ENCODE peak calls at places on chromosomes 4 and X, in seven cellular contexts. Z, Y, T, D, W, J and K are unnamed samples.

GRCh38 chrX:129230850-129231512 is 292.3 kb downstream of the SMARCA1 start:
- DNase-seq in Z (no peak), Y (no peak), T (no peak), D (no peak), W (no peak), J (no peak), K (no peak)

GRCh38 chr4:77170926-77171325 is 13.9 kb downstream of the CCNG2 start:
- DNase-seq in Z (no peak), Y (no peak), T (no peak), D (no peak), W (no peak), J (no peak), K (no peak)

GRCh38 chr4:55396305-55397023 is 707 bp downstream of the TMEM165 start:
- DNase-seq in Z (peak; percentile 38), Y (peak; percentile 71), T (peak; percentile 59), D (no peak), W (peak; percentile 47), J (peak; percentile 91), K (no peak)

GRCh38 chr4:118410143-118410542 is 57.3 kb upstream of the PRSS12 start:
- DNase-seq in Z (peak; percentile 90), Y (no peak), T (no peak), D (no peak), W (no peak), J (no peak), K (no peak)

GRCh38 chr4:48249378-48249777 is 20.3 kb downstream of the TEC start:
- DNase-seq in Z (no peak), Y (no peak), T (no peak), D (no peak), W (no peak), J (no peak), K (no peak)

GRCh38 chr4:159765402-159765801 is 662.5 kb downstream of the RAPGEF2 start:
- DNase-seq in Z (no peak), Y (no peak), T (no peak), D (no peak), W (no peak), J (no peak), K (no peak)

GRCh38 chrX:119234931-119235555 is 1.0 kb upstream of the PGRMC1 start:
- DNase-seq in Z (no peak), Y (peak; percentile 5), T (no peak), D (no peak), W (no peak), J (no peak), K (no peak)

GRCh38 chr4:145851516-145852201 is 87.0 kb downstream of the ZNF827 start:
- DNase-seq in Z (no peak), Y (peak; percentile 4), T (no peak), D (no peak), W (no peak), J (no peak), K (no peak)

GRCh38 chr4:114807759-114808404 is 209.3 kb downstream of the UGT8 start:
- DNase-seq in Z (peak; percentile 3), Y (peak; percentile 47), T (no peak), D (peak; percentile 42), W (peak; percentile 27), J (no peak), K (peak; percentile 43)

GRCh38 chr4:67680568-67681222 is 20.3 kb downstream of the UBA6 start:
- DNase-seq in Z (peak; percentile 31), Y (no peak), T (no peak), D (no peak), W (no peak), J (no peak), K (no peak)

GRCh38 chr4:140267576-140267975 is 105.9 kb upstream of the SCOC start:
- DNase-seq in Z (peak; percentile 41), Y (peak; percentile 33), T (no peak), D (no peak), W (no peak), J (peak; percentile 24), K (no peak)

GRCh38 chrX:30612250-30612655 is 34.7 kb upstream of the TASL start:
- DNase-seq in Z (no peak), Y (no peak), T (no peak), D (no peak), W (no peak), J (no peak), K (no peak)

GRCh38 chrX:134749651-134750450 is 91.6 kb upstream of the PLAC1 start:
- DNase-seq in Z (no peak), Y (no peak), T (no peak), D (no peak), W (no peak), J (no peak), K (no peak)

GRCh38 chr4:147689062-147689461 is 5.1 kb upstream of the PRMT9 start:
- DNase-seq in Z (no peak), Y (no peak), T (no peak), D (no peak), W (no peak), J (no peak), K (no peak)

GRCh38 chrX:51614353-51614752 is 4.4 kb downstream of the CENPVL3 start:
- DNase-seq in Z (peak; percentile 59), Y (no peak), T (no peak), D (peak; percentile 6), W (peak; percentile 26), J (no peak), K (no peak)

GRCh38 chrX:27391601-27392000 is 71.5 kb downstream of the PPP4R3C start:
- DNase-seq in Z (no peak), Y (no peak), T (no peak), D (no peak), W (no peak), J (no peak), K (no peak)

GRCh38 chr4:118280501-118281218 is 72.1 kb downstream of the PRSS12 start:
- DNase-seq in Z (peak; percentile 85), Y (peak; percentile 44), T (no peak), D (peak; percentile 67), W (no peak), J (no peak), K (no peak)

GRCh38 chrX:15816886-15817285 is 26.6 kb downstream of the ZRSR2 start:
- DNase-seq in Z (no peak), Y (no peak), T (no peak), D (no peak), W (no peak), J (no peak), K (no peak)

GRCh38 chr4:16082424-16083216 is 1.2 kb downstream of the PROM1 start:
- DNase-seq in Z (no peak), Y (peak; percentile 85), T (no peak), D (no peak), W (peak; percentile 51), J (peak; percentile 87), K (no peak)

GRCh38 chr4:73944061-73944875 is 37.6 kb downstream of the PF4 start:
- DNase-seq in Z (no peak), Y (peak; percentile 62), T (no peak), D (no peak), W (no peak), J (peak; percentile 86), K (no peak)

GRCh38 chr4:183828125-183828524 is 77.0 kb upstream of the STOX2 start:
- DNase-seq in Z (no peak), Y (no peak), T (no peak), D (no peak), W (no peak), J (no peak), K (peak; percentile 61)

DNA sequence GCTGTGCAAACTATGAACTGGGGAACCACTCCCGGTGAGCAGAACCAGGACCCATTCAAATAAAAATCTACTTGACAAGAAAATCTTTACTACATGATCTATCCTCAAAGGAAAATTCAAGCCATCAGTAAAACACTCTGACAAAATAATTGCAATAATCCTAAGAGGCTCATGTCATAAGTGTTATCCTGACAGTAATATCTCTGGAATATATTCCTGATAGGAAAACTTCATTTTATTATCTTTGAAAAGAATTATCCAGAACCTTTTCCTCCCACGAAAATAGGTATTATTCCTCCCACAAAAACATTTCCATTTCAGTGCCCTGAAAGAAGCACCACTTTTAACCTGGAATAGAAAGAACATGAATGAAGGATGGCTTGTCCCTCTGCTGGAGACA is 357.7 kb upstream of the PCDH7 start:
- DNase-seq in Z (no peak), Y (no peak), T (no peak), D (no peak), W (no peak), J (no peak), K (no peak)
- TF ChIP-seq CTCF in Z (no peak), Y (no peak), T (no peak), D (no peak), W (no peak), J (no peak), K (no peak)

DNA sequence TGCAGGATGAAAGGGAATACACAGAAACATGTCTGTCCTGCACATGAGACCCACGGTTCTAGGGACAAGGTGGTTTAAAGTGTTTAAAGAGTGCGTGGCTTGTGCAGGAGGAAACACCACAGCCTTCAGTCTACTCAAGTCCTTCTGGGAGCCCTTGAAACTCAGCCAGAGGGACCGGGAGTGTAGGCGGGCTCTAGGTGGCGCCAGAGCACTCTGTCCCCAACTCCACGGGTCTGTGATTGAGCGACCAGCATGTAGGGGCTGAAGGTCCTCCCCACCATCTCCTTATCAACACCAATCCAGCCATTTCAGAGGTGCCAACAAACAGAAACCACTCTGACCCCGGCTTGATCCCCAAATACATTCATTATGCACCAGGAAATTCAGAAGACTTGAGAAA is 82.0 kb upstream of the CLDN34 start:
- DNase-seq in Z (peak; percentile 71), Y (peak; percentile 63), T (no peak), D (peak; percentile 16), W (peak; percentile 77), J (no peak), K (peak; percentile 50)
- TF ChIP-seq CTCF in Z (peak; percentile 73), Y (peak; percentile 45), T (peak; percentile 66), D (peak; percentile 78), W (peak; percentile 75), J (peak; percentile 68), K (peak; percentile 65)

DNA sequence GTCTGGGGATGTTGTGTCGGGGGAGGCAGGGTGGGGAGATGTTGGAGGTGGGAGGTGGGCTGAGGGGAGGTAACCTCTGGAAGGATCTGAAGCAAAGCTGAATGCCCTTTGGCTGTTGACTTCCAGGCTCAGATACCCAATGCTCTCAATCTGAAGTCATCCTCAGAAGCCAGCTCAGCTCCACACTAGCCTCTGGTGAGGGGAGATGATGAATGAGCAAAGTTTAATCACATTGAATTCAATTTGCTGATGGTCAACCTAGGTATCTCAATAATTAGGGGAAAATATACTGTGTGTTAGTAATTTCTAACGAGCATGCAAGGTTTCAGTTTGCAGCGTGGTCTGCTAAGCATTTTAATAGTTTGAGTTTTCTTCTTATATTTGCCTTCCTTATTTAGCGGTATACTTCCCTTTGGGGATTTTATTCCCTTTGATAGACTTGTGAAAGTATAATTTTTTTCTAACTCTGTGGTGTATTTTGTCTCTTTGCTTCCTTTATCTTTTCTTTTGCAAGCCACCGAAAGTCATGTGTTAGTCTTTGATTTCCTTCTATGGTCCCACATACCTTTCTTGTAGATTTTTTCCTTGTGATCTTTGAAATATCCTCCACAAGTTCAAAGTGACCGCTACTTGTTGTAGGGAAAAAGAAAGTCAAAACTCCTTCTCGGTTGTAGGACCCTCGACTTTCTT is 146.3 kb upstream of the LEF1 start:
- DNase-seq in Z (no peak), Y (no peak), T (no peak), D (no peak), W (no peak), J (no peak), K (no peak)
- TF ChIP-seq CTCF in Z (no peak), Y (no peak), T (no peak), D (no peak), W (no peak), J (no peak), K (no peak)

DNA sequence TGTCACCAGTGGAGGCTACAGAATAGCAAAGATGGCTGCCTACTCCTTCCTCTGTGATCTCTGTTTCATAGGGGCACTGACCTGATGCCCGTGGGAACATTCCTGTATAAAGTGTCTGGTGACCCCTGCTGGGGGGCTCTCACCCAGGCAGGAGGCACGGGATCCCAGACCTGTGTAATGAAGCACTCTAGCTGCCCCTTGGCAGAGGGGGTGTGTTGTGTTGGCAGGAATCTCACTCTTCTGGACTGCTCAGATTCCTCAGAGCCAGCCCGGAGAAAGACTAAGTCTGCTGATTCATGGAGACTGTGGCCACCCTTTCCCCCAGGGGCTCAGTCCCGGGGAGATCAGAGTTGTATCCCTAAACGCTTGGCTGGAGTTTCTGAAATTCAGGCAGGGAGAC is 648.3 kb downstream of the SPRY1 start:
- DNase-seq in Z (no peak), Y (no peak), T (no peak), D (no peak), W (no peak), J (no peak), K (no peak)
- TF ChIP-seq CTCF in Z (no peak), Y (no peak), T (no peak), D (no peak), W (no peak), J (no peak), K (no peak)